ENCODE peak calls at places on chromosomes 16 and 17, in ten cellular contexts. C, U, G, P, N, F, A, M, K and W are unnamed samples.

GRCh38 chr17:75078097-75079022 is 9.4 kb upstream of the SLC16A5 start:
- DNase-seq in C (peak; percentile 58), U (no peak), G (peak; percentile 31), P (peak; percentile 74), N (peak; percentile 74), F (no peak), A (peak; percentile 46), M (peak; percentile 76), K (no peak), W (peak; percentile 76)

GRCh38 chr16:28538733-28539596 is at the start of gene NUPR1:
- DNase-seq in C (peak; percentile 97), U (peak; percentile 98), G (peak; percentile 98), P (no peak), N (no peak), F (no peak), A (peak; percentile 88), M (no peak), K (peak; percentile 99), W (no peak)

GRCh38 chr16:89119161-89119621 is 25.5 kb downstream of the ACSF3 start:
- DNase-seq in C (no peak), U (no peak), G (no peak), P (no peak), N (no peak), F (no peak), A (no peak), M (no peak), K (no peak), W (no peak)

GRCh38 chr17:45342871-45343526 is 26.2 kb upstream of the MAP3K14 start:
- DNase-seq in C (no peak), U (no peak), G (no peak), P (no peak), N (no peak), F (no peak), A (no peak), M (no peak), K (no peak), W (no peak)

GRCh38 chr16:12613131-12613991 is 190.3 kb downstream of the CPPED1 start:
- DNase-seq in C (peak; percentile 28), U (peak; percentile 22), G (peak; percentile 13), P (no peak), N (no peak), F (no peak), A (peak; percentile 46), M (peak; percentile 76), K (no peak), W (no peak)

GRCh38 chr17:50209472-50210248 is 8.2 kb upstream of the COL1A1 start:
- DNase-seq in C (peak; percentile 77), U (peak; percentile 98), G (peak; percentile 54), P (no peak), N (no peak), F (peak; percentile 47), A (no peak), M (no peak), K (peak; percentile 98), W (no peak)

GRCh38 chr16:89325861-89326471 is 108.5 kb downstream of the ZNF778 start:
- DNase-seq in C (peak; percentile 72), U (peak; percentile 75), G (peak; percentile 71), P (peak; percentile 69), N (peak; percentile 72), F (no peak), A (peak; percentile 69), M (peak; percentile 43), K (peak; percentile 44), W (peak; percentile 73)

GRCh38 chr16:71762186-71762585 is 37.7 kb upstream of the PHLPP2 start:
- DNase-seq in C (no peak), U (no peak), G (no peak), P (no peak), N (no peak), F (no peak), A (peak; percentile 18), M (no peak), K (no peak), W (no peak)

GRCh38 chr16:49726155-49726554 is 129.8 kb downstream of the ZNF423 start:
- DNase-seq in C (no peak), U (no peak), G (no peak), P (no peak), N (no peak), F (no peak), A (no peak), M (no peak), K (no peak), W (no peak)

GRCh38 chr17:29590261-29590978 is 972 bp upstream of the GIT1 start:
- DNase-seq in C (no peak), U (no peak), G (no peak), P (no peak), N (no peak), F (no peak), A (peak; percentile 59), M (no peak), K (peak; percentile 54), W (no peak)

GRCh38 chr17:27920569-27920968 is 27.4 kb upstream of the LYRM9 start:
- DNase-seq in C (no peak), U (no peak), G (no peak), P (no peak), N (no peak), F (no peak), A (no peak), M (no peak), K (no peak), W (no peak)

GRCh38 chr17:81890447-81891302 is 711 bp downstream of the ALYREF start:
- DNase-seq in C (no peak), U (no peak), G (no peak), P (no peak), N (no peak), F (peak; percentile 45), A (no peak), M (no peak), K (no peak), W (no peak)

GRCh38 chr17:60743812-60744211 is 66.2 kb downstream of the BCAS3 start:
- DNase-seq in C (no peak), U (no peak), G (peak; percentile 11), P (no peak), N (no peak), F (no peak), A (peak; percentile 53), M (peak; percentile 53), K (no peak), W (no peak)

GRCh38 chr17:10621397-10621796 is 35.7 kb downstream of the MYH3 start:
- DNase-seq in C (no peak), U (no peak), G (no peak), P (no peak), N (no peak), F (no peak), A (peak; percentile 36), M (no peak), K (no peak), W (no peak)

GRCh38 chr16:14003119-14003570 is 68.0 kb upstream of the MRTFB start:
- DNase-seq in C (peak; percentile 28), U (peak; percentile 76), G (peak; percentile 66), P (no peak), N (peak; percentile 41), F (peak; percentile 33), A (peak; percentile 87), M (peak; percentile 54), K (peak; percentile 68), W (no peak)

GRCh38 chr16:11595908-11596504 is 9.3 kb upstream of the LITAF start:
- DNase-seq in C (no peak), U (no peak), G (no peak), P (no peak), N (no peak), F (no peak), A (no peak), M (no peak), K (no peak), W (no peak)

DNA sequence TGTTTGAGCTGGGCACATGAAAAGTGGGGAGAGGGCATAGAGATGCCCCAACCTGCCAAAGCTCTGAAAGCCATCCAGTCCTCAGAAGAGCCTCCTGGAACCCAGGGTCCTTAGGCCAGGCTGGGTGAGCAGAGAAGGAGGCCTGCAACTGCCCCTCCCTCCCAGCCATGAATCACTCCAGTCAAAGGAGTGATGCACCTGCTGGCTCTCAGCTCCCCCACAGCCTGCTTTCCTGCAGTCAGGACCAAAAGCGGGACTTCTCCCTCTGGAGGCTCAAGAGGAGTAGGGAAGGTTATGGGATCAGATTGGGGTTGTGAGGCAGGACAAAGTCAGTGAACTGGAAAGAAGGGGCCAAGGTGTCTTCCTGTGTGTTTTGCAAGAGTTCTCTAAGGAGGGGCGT is 145.6 kb downstream of the TMEM132E start:
- DNase-seq in C (no peak), U (peak; percentile 47), G (no peak), P (no peak), N (no peak), F (no peak), A (no peak), M (peak; percentile 77), K (no peak), W (no peak)
- TF ChIP-seq CTCF in C (no peak), U (no peak), G (no peak), P (no peak), N (no peak), F (no peak), A (no peak), M (no peak), K (no peak), W (no peak)

DNA sequence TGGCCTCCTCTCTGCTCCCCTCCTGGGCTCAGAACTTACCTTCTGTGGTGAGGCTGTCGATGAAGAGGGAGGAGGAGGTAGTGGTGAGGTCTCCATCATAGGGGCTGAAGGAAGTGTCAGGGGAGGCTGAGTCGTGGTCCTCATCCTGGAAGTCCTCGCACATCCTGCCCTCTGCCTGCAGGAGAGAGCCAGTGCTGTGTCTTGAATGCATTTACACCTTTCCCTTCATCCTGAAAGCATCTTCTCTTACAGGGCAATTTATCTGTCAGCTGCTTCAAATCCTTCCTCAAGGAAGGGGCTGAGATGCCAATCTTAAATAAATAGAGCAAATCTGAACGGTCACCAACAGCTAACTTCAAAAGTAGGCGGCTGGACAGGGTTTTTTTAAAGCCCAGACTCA is 73.6 kb downstream of the PLXDC1 start:
- DNase-seq in C (no peak), U (no peak), G (no peak), P (no peak), N (no peak), F (no peak), A (no peak), M (no peak), K (no peak), W (no peak)
- TF ChIP-seq CTCF in C (no peak), U (no peak), G (no peak), P (no peak), N (no peak), F (no peak), A (no peak), M (no peak), K (no peak), W (no peak)

GRCh38 chr17:47323382-47324223 is at the start of gene EFCAB13:
- DNase-seq in C (peak; percentile 91), U (peak; percentile 94), G (peak; percentile 95), P (peak; percentile 92), N (peak; percentile 92), F (peak; percentile 89), A (peak; percentile 55), M (peak; percentile 99), K (peak; percentile 92), W (peak; percentile 90)
- TF ChIP-seq CTCF in C (no peak), U (no peak), G (no peak), P (peak; percentile 16), N (peak; percentile 12), F (no peak), A (no peak), M (no peak), K (peak; percentile 38), W (peak; percentile 21)

DNA sequence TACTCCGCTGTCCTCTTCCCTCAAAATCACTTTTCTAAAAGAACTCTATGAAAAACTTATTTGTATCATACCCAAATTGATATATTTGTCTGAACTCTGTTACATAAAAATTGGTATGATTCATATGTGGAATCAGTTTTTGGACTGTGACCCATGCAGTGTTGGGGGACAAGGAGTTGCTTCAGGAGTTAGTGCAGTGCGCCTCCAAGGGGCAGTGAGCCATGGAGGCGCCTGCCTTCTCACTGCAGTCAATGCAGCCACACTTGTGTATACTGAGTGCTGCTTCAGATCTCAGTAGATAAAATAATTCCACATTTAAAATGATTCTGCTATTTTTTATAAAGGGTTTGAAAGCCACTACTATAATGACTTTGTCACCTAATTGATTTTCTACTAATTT is 32.5 kb downstream of the DGKE start:
- DNase-seq in C (no peak), U (no peak), G (peak; percentile 47), P (no peak), N (no peak), F (no peak), A (no peak), M (no peak), K (no peak), W (no peak)
- TF ChIP-seq CTCF in C (no peak), U (no peak), G (peak; percentile 7), P (peak; percentile 32), N (no peak), F (no peak), A (no peak), M (no peak), K (no peak), W (peak; percentile 30)